ENCODE peak calls at places on chromosomes 2 and 18, in ten cellular contexts. Y, H, R, W, M, P, X, C, Q and G are unnamed samples.

GRCh38 chr2:233477548-233478433 is 88.8 kb downstream of the USP40 start:
- DNase-seq in C (no peak), R (no peak), P (no peak), X (no peak), H (no peak), Q (no peak), W (no peak), Y (peak), M (no peak), G (no peak)

GRCh38 chr18:58584219-58585127 is 44.4 kb downstream of the ALPK2 start:
- DNase-seq in Q (peak), M (no peak), P (peak), W (no peak), X (no peak), R (no peak), Y (no peak), C (no peak), H (no peak), G (no peak)

GRCh38 chr2:233811087-233811486 is 33.0 kb downstream of the MROH2A start:
- DNase-seq in R (no peak), Y (peak), W (no peak), C (no peak), P (no peak), M (no peak), X (no peak), Q (no peak), H (no peak), G (no peak)

GRCh38 chr2:239593965-239594771 is 193.3 kb upstream of the HDAC4 start:
- DNase-seq in R (no peak), W (peak), Q (no peak), P (no peak), Y (peak), M (no peak), C (no peak), X (peak), H (no peak), G (no peak)

GRCh38 chr2:27489118-27489497 is 435 bp downstream of the IFT172 start:
- DNase-seq in Q (no peak), P (peak), W (no peak), Y (no peak), M (no peak), X (no peak), C (no peak), H (no peak), R (no peak), G (no peak)

GRCh38 chr2:227717687-227718567 is at the start of gene SLC19A3:
- DNase-seq in R (peak), H (no peak), Q (no peak), P (peak), W (peak), C (no peak), Y (peak), X (peak), M (no peak), G (no peak)

GRCh38 chr2:8031370-8031769 is 650.5 kb upstream of the ID2 start:
- DNase-seq in X (no peak), P (no peak), R (no peak), W (no peak), H (no peak), C (no peak), Q (no peak), M (no peak), Y (no peak), G (no peak)

GRCh38 chr2:150467641-150467963 is 19.9 kb downstream of the RND3 start:
- DNase-seq in W (no peak), H (no peak), P (peak), C (no peak), X (no peak), R (no peak), Y (no peak), Q (peak), M (no peak), G (no peak)

GRCh38 chr2:230868151-230868946 is 3.6 kb downstream of the ITM2C start:
- DNase-seq in R (no peak), M (no peak), Q (no peak), P (no peak), H (no peak), C (no peak), W (no peak), Y (no peak), X (no peak), G (no peak)

GRCh38 chr2:101038455-101039255 is 36.6 kb downstream of the RPL31 start:
- DNase-seq in M (no peak), X (no peak), R (peak), P (peak), Q (peak), C (no peak), Y (no peak), W (no peak), H (no peak), G (no peak)

GRCh38 chr2:33131820-33132219 is 185.1 kb downstream of the LTBP1 start:
- DNase-seq in Q (no peak), W (no peak), X (no peak), Y (no peak), C (no peak), R (no peak), P (peak), H (no peak), M (no peak), G (no peak)

GRCh38 chr2:21047161-21048009 is 3.5 kb upstream of the APOB start:
- DNase-seq in R (no peak), Q (no peak), X (no peak), C (peak), M (no peak), Y (no peak), H (no peak), P (no peak), W (no peak), G (no peak)

GRCh38 chr2:216690451-216691209 is 4.7 kb downstream of the IGFBP5 start:
- DNase-seq in R (no peak), M (no peak), X (no peak), C (no peak), P (peak), W (no peak), H (no peak), Y (no peak), Q (no peak), G (no peak)

GRCh38 chr2:237235383-237236095 is 149.8 kb downstream of the COPS8 start:
- DNase-seq in Y (no peak), H (no peak), P (peak), X (no peak), C (peak), R (no peak), Q (peak), M (no peak), W (no peak), G (no peak)

GRCh38 chr18:67282796-67283195 is 233.7 kb downstream of the DSEL start:
- DNase-seq in H (no peak), Q (no peak), C (no peak), W (no peak), P (peak), X (no peak), M (no peak), Y (no peak), R (no peak), G (no peak)

GRCh38 chr18:53380063-53380639 is 844.3 kb downstream of the MBD2 start:
- DNase-seq in X (no peak), C (peak), P (peak), Q (peak), Y (no peak), R (peak), M (no peak), H (no peak), W (peak), G (peak)

GRCh38 chr18:48959921-48960920 is 9.5 kb upstream of the SMAD7 start:
- DNase-seq in X (no peak), Q (no peak), Y (no peak), W (no peak), H (no peak), P (peak), R (peak), C (no peak), M (no peak), G (no peak)

GRCh38 chr18:80106482-80107051 is 2.5 kb upstream of the ADNP2 start:
- DNase-seq in R (no peak), P (no peak), W (no peak), Q (no peak), X (no peak), Y (no peak), C (no peak), H (no peak), M (no peak), G (no peak)

GRCh38 chr2:30306522-30306921 is 75.2 kb downstream of the LBH start:
- DNase-seq in H (no peak), Y (no peak), W (no peak), P (peak), M (no peak), R (peak), Q (peak), C (no peak), X (no peak), G (no peak)

GRCh38 chr18:60196818-60197217 is 175.8 kb downstream of the MC4R start:
- DNase-seq in M (no peak), X (no peak), Y (no peak), H (no peak), P (peak), W (no peak), C (no peak), Q (no peak), R (no peak), G (no peak)

GRCh38 chr2:11784747-11785610 is 38.5 kb downstream of the LPIN1 start:
- DNase-seq in H (peak), C (no peak), M (peak), R (peak), Y (peak), W (peak), P (peak), Q (peak), X (peak), G (no peak)

GRCh38 chr2:109218087-109218791 is 89.2 kb downstream of the SH3RF3 start:
- DNase-seq in Q (peak), W (peak), R (no peak), H (no peak), C (no peak), X (no peak), M (no peak), P (no peak), Y (peak), G (no peak)

GRCh38 chr18:61528961-61529360 is 195.7 kb downstream of the CDH20 start:
- DNase-seq in P (no peak), H (no peak), M (no peak), W (no peak), C (no peak), X (no peak), R (no peak), Q (no peak), Y (no peak), G (no peak)

GRCh38 chr2:42063383-42064171 is 15.8 kb downstream of the PKDCC start:
- DNase-seq in M (no peak), C (no peak), R (no peak), Q (no peak), W (no peak), H (no peak), P (peak), Y (no peak), X (no peak), G (no peak)

GRCh38 chr18:79780547-79780946 is 17.2 kb upstream of the KCNG2 start:
- DNase-seq in M (no peak), C (no peak), Q (no peak), W (no peak), H (no peak), P (no peak), Y (peak), X (no peak), R (no peak), G (no peak)

GRCh38 chr2:118202707-118203303 is 114.5 kb downstream of the INSIG2 start:
- DNase-seq in P (peak), M (peak), Y (no peak), X (peak), C (no peak), H (peak), R (peak), W (no peak), Q (peak), G (no peak)

GRCh38 chr18:45056907-45057306 is 376.2 kb downstream of the SETBP1 start:
- DNase-seq in P (peak), Q (no peak), W (no peak), R (no peak), M (no peak), X (no peak), Y (no peak), C (no peak), H (no peak), G (no peak)

GRCh38 chr2:10452334-10452733 is 4.2 kb upstream of the ODC1 start:
- DNase-seq in R (peak), W (no peak), X (peak), C (peak), H (no peak), Y (no peak), Q (peak), P (peak), M (no peak), G (peak)

GRCh38 chr2:54881759-54882158 is 158.3 kb downstream of the EML6 start:
- DNase-seq in Y (no peak), W (no peak), P (no peak), M (no peak), C (no peak), R (no peak), Q (no peak), X (no peak), H (no peak), G (no peak)

GRCh38 chr2:48572797-48573196 is 42.8 kb downstream of the STON1 start:
- DNase-seq in W (no peak), Y (no peak), P (no peak), X (no peak), Q (no peak), R (no peak), H (no peak), C (no peak), M (no peak), G (no peak)

GRCh38 chr2:69948963-69949645 is 12.3 kb downstream of the ASPRV1 start:
- DNase-seq in X (no peak), P (no peak), Y (no peak), H (no peak), Q (no peak), R (no peak), M (no peak), W (no peak), C (no peak), G (no peak)

GRCh38 chr2:224309216-224309615 is 92.7 kb downstream of the FAM124B start:
- DNase-seq in P (peak), Y (no peak), H (no peak), W (no peak), X (no peak), R (no peak), Q (no peak), M (no peak), C (no peak), G (no peak)

GRCh38 chr2:71556811-71557210 is 103.5 kb downstream of the DYSF start:
- DNase-seq in C (no peak), W (no peak), Y (no peak), R (no peak), M (no peak), Q (no peak), H (no peak), X (no peak), P (no peak), G (no peak)

GRCh38 chr2:181952413-181953226 is 33.0 kb upstream of the PPP1R1C start:
- DNase-seq in W (no peak), Q (no peak), H (no peak), P (no peak), X (no peak), Y (no peak), M (no peak), R (no peak), C (no peak), G (no peak)

GRCh38 chr2:103959174-103960125 is 894.5 kb upstream of the POU3F3 start:
- DNase-seq in M (no peak), Y (no peak), R (peak), Q (peak), H (no peak), C (no peak), W (peak), P (peak), X (no peak), G (no peak)

GRCh38 chr2:226399006-226399405 is 400.6 kb downstream of the IRS1 start:
- DNase-seq in W (no peak), H (no peak), X (no peak), P (peak), M (no peak), C (no peak), Y (no peak), Q (no peak), R (peak), G (no peak)